ENCODE peak calls at places on chromosomes 6 and 20, in four cellular contexts. V is adrenal gland, Y is uterus, K is A549. R is an unnamed sample.

GRCh38 chr6:53353624-53354023 is 4.9 kb upstream of the ELOVL5 start:
- DNase-seq in V (no peak), Y (no peak), K (no peak), R (no peak)

GRCh38 chr6:34547921-34548644 is 8.0 kb downstream of the SPDEF start:
- DNase-seq in V (no peak), Y (no peak), K (peak; percentile 38), R (no peak)

GRCh38 chr6:5422321-5422915 is 161.1 kb downstream of the FARS2 start:
- DNase-seq in V (peak; percentile 25), Y (no peak), K (peak; percentile 33), R (peak; percentile 57)

GRCh38 chr20:20491110-20491783 is 123.3 kb downstream of the INSM1 start:
- DNase-seq in V (no peak), Y (no peak), K (no peak), R (no peak)

GRCh38 chr6:145815875-145816274 is 1.3 kb upstream of the FBXO30 start:
- DNase-seq in V (peak; percentile 12), Y (no peak), K (no peak), R (no peak)

GRCh38 chr6:149862901-149863595 is 1.1 kb downstream of the LRP11 start:
- DNase-seq in V (peak; percentile 72), Y (peak; percentile 58), K (peak; percentile 69), R (peak; percentile 82)

GRCh38 chr6:155303361-155303870 is 10.9 kb downstream of the TFB1M start:
- DNase-seq in V (no peak), Y (no peak), K (no peak), R (no peak)

GRCh38 chr20:59428441-59429205 is 128.2 kb downstream of the EDN3 start:
- DNase-seq in V (no peak), Y (no peak), K (peak; percentile 48), R (no peak)

GRCh38 chr6:108896111-108896661 is 48.0 kb downstream of the ARMC2 start:
- DNase-seq in V (no peak), Y (no peak), K (no peak), R (no peak)

GRCh38 chr20:57392512-57393271 is 1.5 kb downstream of the RBM38 start:
- DNase-seq in V (peak; percentile 59), Y (no peak), K (no peak), R (no peak)

GRCh38 chr6:168834814-168835213 is 393.8 kb downstream of the SMOC2 start:
- DNase-seq in V (no peak), Y (no peak), K (no peak), R (no peak)

GRCh38 chr6:10522929-10523573 is 1.9 kb downstream of the GCNT2 start:
- DNase-seq in V (no peak), Y (no peak), K (no peak), R (no peak)
- H3K27ac ChIP-seq in V (no peak overlapping the region), Y (no peak overlapping the region), K (peak overlapping the region; percentile 92), R (no peak overlapping the region)

GRCh38 chr20:48478806-48479550 is 348.8 kb downstream of the PREX1 start:
- DNase-seq in V (no peak), Y (no peak), K (no peak), R (no peak)
- H3K4me1 ChIP-seq in V (no peaks in the 10 kb centered on the region), Y (no peaks in the 10 kb centered on the region), K (no peaks in the 10 kb centered on the region), R (no peaks in the 10 kb centered on the region)

DNA sequence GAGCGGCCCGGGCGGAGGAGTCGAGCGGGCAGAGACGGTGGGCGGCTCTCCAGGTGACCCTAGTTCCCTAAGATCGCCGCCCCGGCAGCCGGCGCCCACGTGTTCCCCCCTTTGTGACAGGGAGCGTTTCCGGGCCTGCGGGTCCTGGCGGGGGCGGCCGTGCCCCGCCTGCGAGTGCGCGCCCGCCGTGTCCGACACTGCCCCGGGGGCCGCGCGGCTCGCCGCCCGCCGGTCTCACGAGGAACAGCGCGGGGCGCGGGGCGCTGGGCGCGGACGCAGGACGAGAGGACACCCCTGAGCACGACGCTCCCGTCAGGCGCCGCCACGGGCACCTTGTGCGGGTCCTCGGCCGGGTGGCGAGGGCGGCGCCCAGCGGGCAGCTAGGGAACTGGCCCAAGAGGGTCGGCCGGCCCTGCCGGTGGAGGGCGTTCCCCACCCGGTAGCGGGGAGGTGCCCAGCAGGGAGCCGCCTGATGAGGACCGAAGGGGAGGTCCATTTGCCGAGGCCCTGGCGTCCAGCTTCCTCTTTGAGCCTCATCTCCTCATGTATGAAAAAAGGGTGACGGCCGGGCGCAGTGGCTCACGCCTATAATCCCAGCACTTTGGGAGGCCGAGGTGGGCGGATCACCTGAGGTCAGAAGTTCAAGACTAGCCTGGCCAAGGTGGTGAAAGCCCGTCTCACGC is at the start of gene VARS1:
- DNase-seq in V (peak; percentile 94), Y (peak; percentile 91), K (peak; percentile 92), R (peak; percentile 92)
- TF ChIP-seq POLR2A in V (no peak), Y (peak; percentile 55), K (no peak), R (peak; percentile 60)

GRCh38 chr6:66278115-66278514 is 571.1 kb upstream of the EYS start:
- DNase-seq in V (no peak), Y (no peak), K (no peak), R (no peak)
- H3K27ac ChIP-seq in V (no peak overlapping the region), Y (no peak overlapping the region), K (no peak overlapping the region), R (no peak overlapping the region)

GRCh38 chr20:35653893-35654292 is 10.8 kb downstream of the CPNE1 start:
- DNase-seq in V (no peak), Y (no peak), K (no peak), R (no peak)
- H3K4me1 ChIP-seq in V (no peaks in the 10 kb centered on the region), Y (no peaks in the 10 kb centered on the region), K (no peaks in the 10 kb centered on the region), R (peaks cover 23% of the 10 kb centered on the region)

GRCh38 chr6:32169211-32169610 is 4.8 kb downstream of the EGFL8 start:
- DNase-seq in V (no peak), Y (no peak), K (no peak), R (no peak)
- TF ChIP-seq POLR2A in V (no peak), Y (no peak), K (no peak), R (no peak)

DNA sequence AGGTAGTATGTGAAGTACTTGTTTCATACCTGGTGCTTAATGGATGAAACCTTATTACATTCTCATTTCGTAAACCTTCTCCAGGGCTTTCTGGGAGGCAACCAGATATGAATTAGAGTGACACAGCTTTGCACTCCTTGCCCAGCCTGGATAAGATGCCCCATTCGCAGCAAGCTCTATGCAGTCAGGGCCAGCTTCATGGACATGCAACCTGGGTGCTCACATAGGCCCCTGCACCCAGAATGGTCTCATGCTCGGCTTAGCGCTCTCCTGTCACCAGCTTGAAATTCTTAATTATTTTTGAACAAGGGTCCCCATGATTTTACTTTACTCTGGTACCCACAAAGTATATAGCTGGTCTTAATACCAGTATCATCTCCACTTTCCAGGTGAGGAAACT is 11.3 kb upstream of the PTGIS start:
- DNase-seq in V (no peak), Y (no peak), K (no peak), R (no peak)
- H3K27ac ChIP-seq in V (no peak overlapping the region), Y (peak overlapping the region; percentile 98), K (peak overlapping the region; percentile 3), R (no peak overlapping the region)

GRCh38 chr20:1377984-1378742 is 14.7 kb downstream of the FKBP1A start:
- DNase-seq in V (no peak), Y (no peak), K (no peak), R (no peak)

GRCh38 chr20:1383621-1384404 is 9.0 kb downstream of the FKBP1A start:
- DNase-seq in V (no peak), Y (no peak), K (no peak), R (no peak)

GRCh38 chr20:1382670-1383069 is 10.2 kb downstream of the FKBP1A start:
- DNase-seq in V (no peak), Y (peak; percentile 57), K (no peak), R (no peak)

GRCh38 chr20:1386323-1386722 is 6.5 kb downstream of the FKBP1A start:
- DNase-seq in V (no peak), Y (no peak), K (no peak), R (no peak)

GRCh38 chr20:1381753-1382591 is 10.9 kb downstream of the FKBP1A start:
- DNase-seq in V (no peak), Y (no peak), K (no peak), R (no peak)
- H3K4me1 ChIP-seq in V (peaks cover 35% of the 10 kb centered on the region), Y (peaks cover 22% of the 10 kb centered on the region), K (peaks cover 29% of the 10 kb centered on the region), R (peaks cover 65% of the 10 kb centered on the region)

DNA sequence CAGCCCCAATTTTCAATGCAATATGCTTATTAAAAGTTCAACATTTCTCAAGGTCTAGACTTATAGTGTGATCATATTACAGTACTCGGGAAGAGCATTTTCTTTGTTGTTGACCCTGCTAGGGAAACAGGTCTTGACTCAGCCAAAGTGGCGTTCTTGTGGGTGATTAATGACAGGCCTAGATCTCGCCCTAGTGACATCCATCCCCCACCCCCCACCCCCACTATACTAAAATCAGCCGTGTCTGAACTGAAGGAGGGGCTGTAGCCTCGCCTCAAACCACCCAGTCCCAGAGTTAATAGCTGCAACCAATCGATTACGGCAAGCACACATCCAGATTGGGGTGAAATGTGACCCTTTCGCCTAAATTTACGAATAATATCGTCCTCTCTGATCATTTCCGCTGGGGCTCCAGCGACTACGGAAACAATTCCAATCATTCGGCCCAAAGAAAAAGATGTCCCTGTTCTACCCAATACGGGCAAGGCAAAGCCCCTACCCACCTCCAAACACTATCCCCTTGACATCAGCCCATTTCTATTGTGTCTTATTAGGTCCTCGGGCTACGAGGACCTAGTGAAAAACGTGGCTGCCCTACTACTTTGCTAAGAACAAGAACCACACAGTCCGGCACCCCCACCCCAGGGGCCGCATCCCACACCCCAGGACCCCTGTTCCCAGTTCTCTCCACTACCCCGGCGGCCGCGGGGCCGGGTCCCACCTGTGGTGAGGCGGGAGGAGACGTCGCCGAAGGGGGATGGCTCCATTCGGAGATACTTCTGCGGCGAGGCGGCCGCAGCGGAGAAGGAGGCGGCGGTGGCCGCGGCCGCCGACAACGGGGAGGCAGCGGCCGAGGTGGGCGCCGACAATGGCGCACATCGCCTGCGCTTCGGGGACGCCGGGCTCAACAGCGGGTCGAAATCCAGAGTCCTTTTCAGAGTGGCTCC is 1.0 kb downstream of the AKIRIN2 start:
- DNase-seq in V (peak; percentile 68), Y (peak; percentile 25), K (peak; percentile 63), R (peak; percentile 35)
- TF ChIP-seq POLR2A in V (no peak), Y (no peak), K (no peak), R (no peak)

GRCh38 chr20:10651227-10651990 is 22.4 kb downstream of the JAG1 start:
- DNase-seq in V (no peak), Y (no peak), K (no peak), R (peak; percentile 40)

GRCh38 chr20:10653593-10654288 is 20.1 kb downstream of the JAG1 start:
- DNase-seq in V (no peak), Y (peak; percentile 71), K (no peak), R (no peak)

GRCh38 chr20:10654630-10655029 is 19.2 kb downstream of the JAG1 start:
- DNase-seq in V (no peak), Y (no peak), K (no peak), R (peak; percentile 89)

GRCh38 chr20:10652185-10652584 is 21.6 kb downstream of the JAG1 start:
- DNase-seq in V (no peak), Y (no peak), K (no peak), R (no peak)

GRCh38 chr20:10652660-10653191 is 21.1 kb downstream of the JAG1 start:
- DNase-seq in V (no peak), Y (no peak), K (no peak), R (no peak)
- H3K27ac ChIP-seq in V (no peak overlapping the region), Y (peak overlapping the region; percentile 77), K (peak overlapping the region; percentile 12), R (peak overlapping the region; percentile 79)